ENCODE peak calls at places on chromosomes 6 and 20, in eight cellular contexts. W, F, L, U, K, T, H and Z are unnamed samples.

GRCh38 chr6:40328376-40328987 is 258.7 kb downstream of the LRFN2 start:
- DNase-seq in W (no peak), F (no peak), L (no peak), U (peak), K (no peak), T (no peak), H (peak), Z (peak)

GRCh38 chr20:57782631-57783041 is 72.8 kb upstream of the PMEPA1 start:
- DNase-seq in W (no peak), F (no peak), L (no peak), U (no peak), K (no peak), T (no peak), H (peak), Z (no peak)

GRCh38 chr20:46545077-46545826 is 5.2 kb downstream of the OCSTAMP start:
- DNase-seq in W (no peak), F (no peak), L (no peak), U (no peak), K (peak), T (no peak), H (no peak), Z (no peak)

GRCh38 chr20:62356143-62356947 is 10.8 kb downstream of the LAMA5 start:
- DNase-seq in W (no peak), F (no peak), L (no peak), U (no peak), K (no peak), T (no peak), H (no peak), Z (no peak)

GRCh38 chr6:49634080-49634810 is 2.4 kb downstream of the RHAG start:
- DNase-seq in W (no peak), F (no peak), L (no peak), U (no peak), K (no peak), T (no peak), H (no peak), Z (no peak)

GRCh38 chr6:133128191-133128590 is 113.0 kb upstream of the EYA4 start:
- DNase-seq in W (no peak), F (no peak), L (no peak), U (no peak), K (no peak), T (no peak), H (no peak), Z (no peak)

GRCh38 chr6:44670146-44670545 is 282.6 kb downstream of the CDC5L start:
- DNase-seq in W (no peak), F (no peak), L (no peak), U (no peak), K (no peak), T (no peak), H (no peak), Z (no peak)

GRCh38 chr6:158910484-158911075 is 89.4 kb downstream of the RSPH3 start:
- DNase-seq in W (no peak), F (no peak), L (no peak), U (no peak), K (no peak), T (no peak), H (peak), Z (peak)

GRCh38 chr20:44196278-44196677 is 9.3 kb upstream of the JPH2 start:
- DNase-seq in W (no peak), F (no peak), L (no peak), U (no peak), K (no peak), T (no peak), H (no peak), Z (no peak)

GRCh38 chr6:135906542-135906941 is 55.0 kb downstream of the PDE7B start:
- DNase-seq in W (no peak), F (no peak), L (peak), U (no peak), K (peak), T (no peak), H (no peak), Z (no peak)

GRCh38 chr20:2358006-2358405 is 22.7 kb upstream of the TGM6 start:
- DNase-seq in W (no peak), F (no peak), L (no peak), U (peak), K (no peak), T (no peak), H (no peak), Z (no peak)

GRCh38 chr6:53959717-53960116 is 151.5 kb upstream of the MLIP start:
- DNase-seq in W (no peak), F (no peak), L (no peak), U (no peak), K (peak), T (no peak), H (no peak), Z (peak)